ENCODE peak calls at places on chromosomes 1 and 21, in seven cellular contexts. X is tibial artery; Z is CD8-positive, alpha-beta T cell; B is body of pancreas; Q is thyroid gland; C is PC-3; S is testis. N is an unnamed sample. For H3K36me3, the result is how much of the 10 kb centered on the place peaks cover.

GRCh38 chr21:33020558-33021100 is 5.1 kb upstream of the OLIG2 start:
- DNase-seq in X (no peak), Z (no peak), B (no peak), Q (no peak), C (no peak), S (no peak), N (no peak)

GRCh38 chr1:169163059-169163458 is 56.6 kb downstream of the ATP1B1 start:
- DNase-seq in X (no peak), Z (no peak), B (no peak), Q (no peak), C (peak), S (no peak), N (no peak)

GRCh38 chr21:43211085-43212071 is 42.6 kb downstream of the CRYAA start:
- DNase-seq in X (peak), Z (no peak), B (peak), Q (peak), C (no peak), S (peak), N (peak)

GRCh38 chr1:246367046-246367445 is 140.0 kb downstream of the SMYD3 start:
- DNase-seq in X (no peak), Z (no peak), B (no peak), Q (no peak), C (no peak), S (no peak), N (no peak)

GRCh38 chr21:42465008-42465878 is 30.8 kb downstream of the RSPH1 start:
- DNase-seq in X (peak), Z (no peak), B (peak), Q (no peak), C (no peak), S (no peak), N (peak)

GRCh38 chr1:55179177-55179835 is 35.9 kb downstream of the USP24 start:
- DNase-seq in X (no peak), Z (no peak), B (no peak), Q (no peak), C (no peak), S (no peak), N (no peak)

GRCh38 chr1:85584264-85584781 is 3.8 kb downstream of the CCN1 start:
- DNase-seq in X (no peak), Z (no peak), B (no peak), Q (no peak), C (peak), S (no peak), N (no peak)

GRCh38 chr21:46472246-46472645 is 13.6 kb downstream of the DIP2A start:
- DNase-seq in X (no peak), Z (no peak), B (no peak), Q (peak), C (no peak), S (no peak), N (no peak)

GRCh38 chr1:10399487-10399917 is 638 bp downstream of the PGD start:
- DNase-seq in X (peak), Z (no peak), B (no peak), Q (no peak), C (no peak), S (peak), N (peak)

GRCh38 chr1:46039571-46040052 is 92.8 kb downstream of the PIK3R3 start:
- DNase-seq in X (no peak), Z (no peak), B (no peak), Q (peak), C (peak), S (no peak), N (no peak)

GRCh38 chr1:169707917-169708604 is 3.4 kb downstream of the SELL start:
- DNase-seq in X (no peak), Z (peak), B (no peak), Q (no peak), C (no peak), S (no peak), N (no peak)

GRCh38 chr1:41353744-41354143 is 7.5 kb upstream of the FOXO6 start:
- DNase-seq in X (peak), Z (no peak), B (peak), Q (no peak), C (peak), S (no peak), N (no peak)

GRCh38 chr21:26332873-26333272 is 162.3 kb upstream of the APP start:
- DNase-seq in X (no peak), Z (no peak), B (no peak), Q (no peak), C (peak), S (no peak), N (no peak)

GRCh38 chr1:151058682-151059341 is 610 bp downstream of the CDC42SE1 start:
- DNase-seq in X (no peak), Z (no peak), B (peak), Q (peak), C (peak), S (peak), N (peak)

GRCh38 chr1:201330541-201330940 is 46.9 kb downstream of the TNNT2 start:
- DNase-seq in X (no peak), Z (no peak), B (no peak), Q (no peak), C (no peak), S (no peak), N (no peak)

GRCh38 chr1:99441234-99442095 is 177.2 kb downstream of the PLPPR4 start:
- DNase-seq in X (no peak), Z (no peak), B (no peak), Q (no peak), C (peak), S (no peak), N (no peak)

GRCh38 chr1:8976896-8977295 is 31.2 kb downstream of the CA6 start:
- DNase-seq in X (peak), Z (no peak), B (no peak), Q (no peak), C (no peak), S (no peak), N (peak)

GRCh38 chr1:206653715-206654459 is 18.6 kb downstream of the DYRK3 start:
- DNase-seq in X (no peak), Z (no peak), B (no peak), Q (no peak), C (no peak), S (no peak), N (no peak)

GRCh38 chr1:245310605-245311531 is 156.1 kb downstream of the KIF26B start:
- DNase-seq in X (no peak), Z (no peak), B (no peak), Q (no peak), C (no peak), S (peak), N (no peak)

GRCh38 chr1:75257424-75257823 is 123.2 kb downstream of the LHX8 start:
- DNase-seq in X (no peak), Z (no peak), B (no peak), Q (no peak), C (no peak), S (no peak), N (no peak)

GRCh38 chr1:48493970-48494769 is 22.2 kb upstream of the SPATA6 start:
- DNase-seq in X (no peak), Z (no peak), B (no peak), Q (peak), C (peak), S (peak), N (peak)

GRCh38 chr21:37936010-37936785 is 19.9 kb upstream of the KCNJ6 start:
- DNase-seq in X (no peak), Z (no peak), B (no peak), Q (no peak), C (peak), S (no peak), N (no peak)

GRCh38 chr1:158984386-158984785 is 25.3 kb upstream of the IFI16 start:
- DNase-seq in X (no peak), Z (no peak), B (no peak), Q (no peak), C (no peak), S (no peak), N (no peak)

GRCh38 chr1:234958066-234958701 is 170.5 kb downstream of the TOMM20 start:
- DNase-seq in X (no peak), Z (no peak), B (no peak), Q (no peak), C (no peak), S (no peak), N (no peak)

GRCh38 chr1:53959664-53960250 is 13.6 kb downstream of the LRRC42 start:
- DNase-seq in X (no peak), Z (no peak), B (no peak), Q (no peak), C (peak), S (no peak), N (peak)

GRCh38 chr1:57632401-57632800 is 208.5 kb upstream of the DAB1 start:
- DNase-seq in X (no peak), Z (no peak), B (no peak), Q (no peak), C (no peak), S (no peak), N (no peak)

GRCh38 chr1:221335161-221336101 is 406.5 kb downstream of the DUSP10 start:
- DNase-seq in X (peak), Z (no peak), B (peak), Q (no peak), C (peak), S (peak), N (peak)

GRCh38 chr1:53625766-53626520 is 113.0 kb downstream of the GLIS1 start:
- DNase-seq in X (peak), Z (no peak), B (no peak), Q (no peak), C (no peak), S (peak), N (no peak)

GRCh38 chr1:151799179-151800022 is 5.8 kb downstream of the LINGO4 start:
- DNase-seq in X (no peak), Z (no peak), B (no peak), Q (no peak), C (no peak), S (no peak), N (no peak)

GRCh38 chr1:241902376-241903067 is 54.5 kb downstream of the EXO1 start:
- DNase-seq in X (no peak), Z (no peak), B (no peak), Q (no peak), C (no peak), S (no peak), N (no peak)

GRCh38 chr1:8985915-8986813 is 40.1 kb downstream of the SLC2A7 start:
- DNase-seq in X (peak), Z (no peak), B (peak), Q (peak), C (peak), S (peak), N (peak)

GRCh38 chr1:161954466-161954865 is 69.2 kb downstream of the OLFML2B start:
- DNase-seq in X (no peak), Z (no peak), B (no peak), Q (no peak), C (no peak), S (no peak), N (no peak)

GRCh38 chr1:226064168-226064815 is 1.8 kb downstream of the H3-3A start:
- DNase-seq in X (no peak), Z (no peak), B (peak), Q (no peak), C (peak), S (no peak), N (peak)

GRCh38 chr1:207076181-207076949 is 12.3 kb upstream of the C4BPB start:
- DNase-seq in X (no peak), Z (no peak), B (no peak), Q (no peak), C (no peak), S (no peak), N (no peak)

GRCh38 chr1:172325562-172325961 is 94.9 kb upstream of the C1orf105 start:
- DNase-seq in X (no peak), Z (no peak), B (no peak), Q (no peak), C (peak), S (no peak), N (peak)

GRCh38 chr1:118366296-118366695 is 181.3 kb upstream of the SPAG17 start:
- DNase-seq in X (no peak), Z (no peak), B (no peak), Q (no peak), C (peak), S (no peak), N (no peak)

GRCh38 chr1:200676829-200677228 is 7.1 kb upstream of the DDX59 start:
- DNase-seq in X (no peak), Z (no peak), B (no peak), Q (no peak), C (no peak), S (no peak), N (no peak)

GRCh38 chr1:177338376-177338775 is 167.6 kb downstream of the BRINP2 start:
- DNase-seq in X (no peak), Z (no peak), B (no peak), Q (no peak), C (no peak), S (no peak), N (no peak)

DNA sequence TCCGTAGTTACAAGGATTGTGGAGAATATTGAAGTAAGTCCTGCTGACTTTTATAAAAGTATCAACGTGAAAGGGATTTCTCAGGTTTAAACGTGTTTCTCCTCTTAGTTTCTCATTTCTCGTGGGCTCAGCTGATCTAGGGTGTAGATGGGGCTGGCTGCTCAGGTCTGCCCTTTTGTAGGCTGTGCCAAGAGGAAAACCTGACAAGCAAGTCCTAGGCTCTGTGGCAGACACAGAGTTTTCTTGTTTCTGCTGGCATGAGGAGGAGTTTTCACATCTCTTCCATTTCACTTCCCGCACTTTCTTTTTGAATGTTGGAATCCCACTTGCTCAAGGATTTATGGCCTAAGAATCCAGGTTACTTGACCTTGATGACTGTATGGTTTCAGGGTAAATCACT is 14.8 kb downstream of the VPS13D start:
- DNase-seq in X (no peak), Z (no peak), B (no peak), Q (no peak), C (no peak), S (no peak), N (no peak)
- TF ChIP-seq CTCF in X (no peak), Z (no peak), B (no peak), Q (no peak), C (no peak), S (no peak), N (no peak)

DNA sequence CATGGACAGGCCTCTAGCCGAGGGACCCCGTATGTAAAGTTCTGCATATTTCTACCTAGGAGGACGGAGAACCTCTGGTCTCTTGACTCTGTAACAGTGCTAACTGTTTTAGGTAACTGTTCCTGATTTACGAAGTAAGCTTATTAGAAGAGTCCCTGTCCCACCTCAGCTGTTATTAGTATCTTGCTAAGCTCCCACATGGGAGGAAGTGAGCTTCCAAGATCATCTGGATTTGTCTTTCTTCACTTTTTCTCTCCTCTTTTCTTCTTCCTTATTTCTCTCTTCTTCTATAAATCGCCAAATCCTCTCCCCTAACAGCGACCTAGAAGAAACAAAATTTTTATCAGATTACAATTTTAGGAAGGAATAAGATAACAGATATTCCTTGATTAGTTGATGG is 4.4 kb downstream of the CD53 start:
- DNase-seq in X (no peak), Z (no peak), B (no peak), Q (no peak), C (no peak), S (no peak), N (no peak)
- H3K36me3 ChIP-seq in X (under half), Z (under half), B (under half), Q (under half), C (under half), S (under half), N (under half)

GRCh38 chr1:38026592-38027200 is 14.2 kb downstream of the UTP11 start:
- DNase-seq in X (no peak), Z (no peak), B (peak), Q (peak), C (peak), S (peak), N (peak)
- TF ChIP-seq CTCF in X (peak), Z (no peak), B (peak), Q (peak), C (peak), S (no peak), N (no peak)

DNA sequence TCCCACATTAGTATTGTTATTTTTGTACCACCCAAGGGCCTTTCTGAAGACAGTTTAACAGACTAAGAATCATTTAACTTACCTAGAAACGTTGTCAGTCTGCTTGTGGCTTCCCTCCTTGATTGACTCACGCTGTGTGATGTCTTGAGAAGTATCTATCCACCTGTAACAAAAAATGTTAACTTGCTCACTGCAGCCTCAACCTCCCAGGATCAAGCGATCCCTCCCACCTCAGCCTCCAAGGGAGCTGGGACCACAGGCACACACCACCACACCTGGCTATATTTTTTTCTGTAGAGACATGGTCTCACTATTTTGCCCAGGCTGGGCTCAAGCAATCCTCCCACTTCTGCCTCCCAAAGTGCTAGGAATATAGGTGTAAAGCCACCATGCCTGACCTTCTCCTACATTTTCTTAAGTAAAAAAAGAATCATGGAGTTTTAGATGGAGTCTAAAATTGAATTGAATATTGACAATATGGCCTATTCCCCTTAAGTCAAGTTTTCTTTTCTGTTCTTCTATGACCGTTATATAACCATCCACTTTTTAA is 15.6 kb downstream of the SFPQ start:
- DNase-seq in X (no peak), Z (no peak), B (no peak), Q (no peak), C (no peak), S (no peak), N (no peak)
- H3K36me3 ChIP-seq in X (half or more), Z (half or more), B (under half), Q (under half), C (half or more), S (under half), N (under half)

GRCh38 chr1:21702780-21703179 is 33.6 kb upstream of the RAP1GAP start:
- DNase-seq in X (no peak), Z (no peak), B (no peak), Q (no peak), C (no peak), S (no peak), N (no peak)

GRCh38 chr1:21701401-21701800 is 32.2 kb upstream of the RAP1GAP start:
- DNase-seq in X (no peak), Z (no peak), B (no peak), Q (no peak), C (no peak), S (no peak), N (no peak)

GRCh38 chr1:21704055-21704660 is 35.0 kb upstream of the RAP1GAP start:
- DNase-seq in X (no peak), Z (no peak), B (no peak), Q (no peak), C (no peak), S (no peak), N (no peak)

GRCh38 chr1:21705303-21705980 is 36.3 kb upstream of the RAP1GAP start:
- DNase-seq in X (no peak), Z (no peak), B (no peak), Q (no peak), C (no peak), S (no peak), N (no peak)

GRCh38 chr1:21703318-21703963 is 34.3 kb upstream of the RAP1GAP start:
- DNase-seq in X (no peak), Z (no peak), B (no peak), Q (no peak), C (peak), S (no peak), N (no peak)
- TF ChIP-seq CTCF in X (peak), Z (no peak), B (peak), Q (peak), C (peak), S (peak), N (no peak)

GRCh38 chr1:63651110-63651776 is 58.0 kb downstream of the PGM1 start:
- DNase-seq in X (no peak), Z (no peak), B (no peak), Q (peak), C (peak), S (no peak), N (no peak)
- H3K36me3 ChIP-seq in X (half or more), Z (under half), B (under half), Q (under half), C (half or more), S (under half), N (under half)

DNA sequence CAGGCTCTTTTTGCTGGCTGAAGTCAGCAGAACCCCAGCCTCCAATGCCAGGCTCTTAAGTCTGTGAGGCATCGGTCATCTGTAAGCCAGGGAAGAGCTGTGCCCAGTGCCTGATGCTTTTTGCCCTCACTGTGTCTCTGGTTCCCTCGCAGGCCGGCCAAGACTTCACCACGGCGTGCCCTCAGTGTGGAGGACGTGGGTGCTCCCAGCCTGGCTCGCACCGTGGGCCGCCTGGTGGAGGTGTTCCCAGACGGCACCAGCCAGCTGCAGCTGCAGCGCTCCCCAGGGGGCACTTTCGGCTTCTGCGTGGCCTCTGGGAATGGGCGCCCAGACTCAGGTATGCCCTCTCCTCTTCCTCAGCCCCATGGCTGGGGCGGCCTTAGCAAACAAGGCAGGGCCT is 32.5 kb downstream of the KIAA1614 start:
- DNase-seq in X (no peak), Z (peak), B (no peak), Q (no peak), C (no peak), S (no peak), N (no peak)
- TF ChIP-seq CTCF in X (no peak), Z (no peak), B (no peak), Q (no peak), C (no peak), S (no peak), N (no peak)

DNA sequence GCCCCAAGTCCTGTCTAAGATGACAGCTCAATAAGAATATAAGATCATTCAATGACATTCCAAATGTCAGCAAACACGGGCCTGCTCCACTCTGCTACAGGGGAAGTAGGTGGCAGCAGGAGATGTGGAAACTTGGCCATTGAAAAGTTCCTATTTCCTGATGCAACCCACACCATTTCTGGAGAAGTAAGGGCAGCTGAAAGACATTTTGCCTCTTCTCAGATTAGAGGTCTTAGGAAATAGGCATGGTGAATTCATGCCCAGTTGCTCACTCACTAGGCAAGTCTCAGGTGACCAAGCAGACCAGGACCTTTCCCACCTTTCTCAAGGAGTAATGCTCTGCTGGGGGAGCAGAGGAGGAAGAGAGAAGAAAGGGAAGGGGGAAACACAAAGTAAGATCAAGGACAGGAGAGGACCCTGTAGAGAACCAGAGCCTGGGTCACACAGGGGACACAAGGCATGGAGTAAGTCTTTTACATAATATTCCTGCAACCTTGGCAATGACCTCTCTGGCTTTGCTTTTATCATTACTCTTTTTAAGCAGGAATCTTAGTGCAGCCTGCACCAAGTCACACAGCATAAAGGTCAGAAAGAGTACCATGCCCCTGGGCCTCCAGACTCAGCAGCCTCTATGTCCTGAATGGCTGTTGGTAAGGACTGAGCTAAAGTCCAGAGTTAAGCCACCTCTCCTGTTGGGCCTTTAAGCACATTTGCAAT is 68.9 kb downstream of the DMAP1 start:
- DNase-seq in X (no peak), Z (no peak), B (no peak), Q (no peak), C (no peak), S (no peak), N (no peak)
- H3K36me3 ChIP-seq in X (under half), Z (under half), B (under half), Q (under half), C (under half), S (under half), N (under half)

GRCh38 chr1:236907205-236907604 is 97.0 kb downstream of the MT1HL1 start:
- DNase-seq in X (no peak), Z (no peak), B (no peak), Q (no peak), C (no peak), S (no peak), N (no peak)
- TF ChIP-seq CTCF in X (no peak), Z (no peak), B (no peak), Q (no peak), C (no peak), S (no peak), N (no peak)